ENCODE peak calls at places on chromosome 4, in ten cellular contexts. One of them, this sample, is unnamed.

GRCh38 chr4:125191252-125191651 is 123.5 kb upstream of the FAT4 start:
- DNase-seq in lower lobe of right lung: no peak
- DNase-seq in mesothelial cell of epicardium: no peak
- DNase-seq in Peyer's patch: no peak
- DNase-seq in GM20000: no peak
- DNase-seq in epithelial cell of esophagus: peak; percentile 81
- DNase-seq in nephron progenitor cell: no peak
- DNase-seq in neural progenitor cell: no peak
- DNase-seq in upper lobe of right lung: no peak
- DNase-seq in fibroblast of lung: peak; percentile 95
- DNase-seq in this sample: no peak

GRCh38 chr4:7968262-7968896 is 28.7 kb upstream of the AFAP1 start:
- DNase-seq in epithelial cell of esophagus: no peak
- DNase-seq in nephron progenitor cell: no peak
- DNase-seq in fibroblast of lung: no peak
- DNase-seq in lower lobe of right lung: no peak
- DNase-seq in Peyer's patch: no peak
- DNase-seq in GM20000: no peak
- DNase-seq in neural progenitor cell: no peak
- DNase-seq in upper lobe of right lung: no peak
- DNase-seq in mesothelial cell of epicardium: no peak
- DNase-seq in this sample: no peak

GRCh38 chr4:142351958-142352357 is 494.1 kb downstream of the INPP4B start:
- DNase-seq in neural progenitor cell: peak; percentile 71
- DNase-seq in GM20000: no peak
- DNase-seq in lower lobe of right lung: no peak
- DNase-seq in upper lobe of right lung: no peak
- DNase-seq in epithelial cell of esophagus: no peak
- DNase-seq in fibroblast of lung: no peak
- DNase-seq in nephron progenitor cell: no peak
- DNase-seq in mesothelial cell of epicardium: no peak
- DNase-seq in Peyer's patch: no peak
- DNase-seq in this sample: no peak

GRCh38 chr4:184807797-184808718 is 17.7 kb downstream of the ACSL1 start:
- DNase-seq in nephron progenitor cell: no peak
- DNase-seq in neural progenitor cell: peak; percentile 95
- DNase-seq in fibroblast of lung: peak; percentile 81
- DNase-seq in lower lobe of right lung: no peak
- DNase-seq in upper lobe of right lung: no peak
- DNase-seq in Peyer's patch: no peak
- DNase-seq in mesothelial cell of epicardium: no peak
- DNase-seq in epithelial cell of esophagus: peak; percentile 69
- DNase-seq in GM20000: no peak
- DNase-seq in this sample: no peak

GRCh38 chr4:87353592-87353991 is 30.9 kb upstream of the HSD17B13 start:
- DNase-seq in neural progenitor cell: peak; percentile 69
- DNase-seq in lower lobe of right lung: no peak
- DNase-seq in upper lobe of right lung: no peak
- DNase-seq in Peyer's patch: no peak
- DNase-seq in nephron progenitor cell: peak; percentile 30
- DNase-seq in GM20000: peak; percentile 58
- DNase-seq in mesothelial cell of epicardium: no peak
- DNase-seq in fibroblast of lung: peak; percentile 23
- DNase-seq in epithelial cell of esophagus: peak; percentile 69
- DNase-seq in this sample: no peak

GRCh38 chr4:71304289-71304850 is 34.5 kb upstream of the SLC4A4 start:
- DNase-seq in epithelial cell of esophagus: peak; percentile 24
- DNase-seq in Peyer's patch: no peak
- DNase-seq in fibroblast of lung: peak; percentile 35
- DNase-seq in nephron progenitor cell: no peak
- DNase-seq in lower lobe of right lung: no peak
- DNase-seq in GM20000: no peak
- DNase-seq in upper lobe of right lung: no peak
- DNase-seq in mesothelial cell of epicardium: no peak
- DNase-seq in neural progenitor cell: no peak
- DNase-seq in this sample: no peak

GRCh38 chr4:140233811-140234696 is 80.1 kb upstream of the MAML3 start:
- DNase-seq in GM20000: no peak
- DNase-seq in epithelial cell of esophagus: peak; percentile 35
- DNase-seq in upper lobe of right lung: no peak
- DNase-seq in mesothelial cell of epicardium: no peak
- DNase-seq in fibroblast of lung: peak; percentile 87
- DNase-seq in neural progenitor cell: no peak
- DNase-seq in nephron progenitor cell: no peak
- DNase-seq in Peyer's patch: no peak
- DNase-seq in lower lobe of right lung: no peak
- DNase-seq in this sample: no peak

GRCh38 chr4:34516524-34516923 is 1727.8 kb downstream of the ARAP2 start:
- DNase-seq in nephron progenitor cell: no peak
- DNase-seq in Peyer's patch: no peak
- DNase-seq in mesothelial cell of epicardium: no peak
- DNase-seq in upper lobe of right lung: no peak
- DNase-seq in lower lobe of right lung: no peak
- DNase-seq in epithelial cell of esophagus: no peak
- DNase-seq in GM20000: no peak
- DNase-seq in neural progenitor cell: no peak
- DNase-seq in fibroblast of lung: no peak
- DNase-seq in this sample: no peak

GRCh38 chr4:120703908-120704307 is 218.6 kb downstream of the PRDM5 start:
- DNase-seq in neural progenitor cell: no peak
- DNase-seq in Peyer's patch: no peak
- DNase-seq in upper lobe of right lung: no peak
- DNase-seq in epithelial cell of esophagus: no peak
- DNase-seq in fibroblast of lung: no peak
- DNase-seq in mesothelial cell of epicardium: no peak
- DNase-seq in GM20000: no peak
- DNase-seq in nephron progenitor cell: no peak
- DNase-seq in lower lobe of right lung: no peak
- DNase-seq in this sample: no peak

GRCh38 chr4:158172558-158173258 is at the start of gene GASK1B:
- DNase-seq in epithelial cell of esophagus: peak; percentile 69
- DNase-seq in Peyer's patch: no peak
- DNase-seq in neural progenitor cell: peak; percentile 49
- DNase-seq in mesothelial cell of epicardium: no peak
- DNase-seq in nephron progenitor cell: peak; percentile 30
- DNase-seq in fibroblast of lung: peak; percentile 86
- DNase-seq in upper lobe of right lung: no peak
- DNase-seq in lower lobe of right lung: no peak
- DNase-seq in GM20000: peak; percentile 39
- DNase-seq in this sample: no peak

GRCh38 chr4:173543266-173543665 is 13.2 kb upstream of the HAND2 start:
- DNase-seq in epithelial cell of esophagus: no peak
- DNase-seq in lower lobe of right lung: no peak
- DNase-seq in Peyer's patch: no peak
- DNase-seq in GM20000: no peak
- DNase-seq in upper lobe of right lung: no peak
- DNase-seq in fibroblast of lung: no peak
- DNase-seq in mesothelial cell of epicardium: no peak
- DNase-seq in neural progenitor cell: no peak
- DNase-seq in nephron progenitor cell: no peak
- DNase-seq in this sample: no peak

GRCh38 chr4:113878718-113879117 is 100.7 kb downstream of the ARSJ start:
- DNase-seq in epithelial cell of esophagus: no peak
- DNase-seq in neural progenitor cell: peak; percentile 83
- DNase-seq in mesothelial cell of epicardium: no peak
- DNase-seq in GM20000: no peak
- DNase-seq in upper lobe of right lung: no peak
- DNase-seq in nephron progenitor cell: peak; percentile 41
- DNase-seq in Peyer's patch: no peak
- DNase-seq in fibroblast of lung: peak; percentile 78
- DNase-seq in lower lobe of right lung: no peak
- DNase-seq in this sample: no peak

DNA sequence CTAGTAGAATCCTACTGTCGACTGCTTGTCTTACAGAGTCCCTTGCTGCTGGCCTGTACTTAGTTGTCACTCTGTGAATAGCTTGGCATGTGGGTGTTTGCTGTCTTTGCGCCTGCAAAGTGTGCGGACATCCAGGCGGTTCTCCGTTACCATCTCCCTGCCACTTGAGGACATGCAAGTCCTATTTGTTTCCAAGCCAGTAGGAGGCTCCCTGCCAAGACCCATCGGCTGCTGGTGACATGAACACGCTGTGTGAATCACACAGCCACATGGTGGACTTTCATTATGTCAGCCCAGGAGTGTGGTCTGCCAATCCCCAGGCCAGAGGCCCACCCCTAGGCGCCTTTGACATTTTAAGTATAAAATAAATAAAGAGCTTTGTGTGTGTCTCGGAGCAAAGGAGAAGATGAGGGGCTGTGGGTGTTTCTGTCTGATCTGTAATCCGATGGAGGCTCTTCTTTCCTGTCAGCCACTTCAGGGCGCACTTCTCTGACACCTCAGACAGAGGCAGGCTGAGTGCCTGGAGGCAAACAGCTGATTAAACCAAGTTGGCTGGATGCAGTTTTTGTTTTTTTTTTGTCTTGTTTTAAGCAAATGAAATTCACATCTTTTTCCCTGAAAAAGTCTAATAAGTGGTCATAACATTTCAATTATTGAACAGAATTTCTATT is 51.5 kb downstream of the ALPK1 start:
- DNase-seq in lower lobe of right lung: no peak
- DNase-seq in GM20000: no peak
- DNase-seq in Peyer's patch: no peak
- DNase-seq in epithelial cell of esophagus: peak; percentile 86
- DNase-seq in upper lobe of right lung: peak; percentile 63
- DNase-seq in neural progenitor cell: peak; percentile 81
- DNase-seq in nephron progenitor cell: peak; percentile 49
- DNase-seq in mesothelial cell of epicardium: no peak
- DNase-seq in fibroblast of lung: peak; percentile 67
- DNase-seq in this sample: no peak
- TF ChIP-seq CTCF in lower lobe of right lung: no peak
- TF ChIP-seq CTCF in GM20000: no peak
- TF ChIP-seq CTCF in Peyer's patch: no peak
- TF ChIP-seq CTCF in epithelial cell of esophagus: peak; percentile 64
- TF ChIP-seq CTCF in upper lobe of right lung: no peak
- TF ChIP-seq CTCF in neural progenitor cell: peak; percentile 57
- TF ChIP-seq CTCF in nephron progenitor cell: no peak
- TF ChIP-seq CTCF in mesothelial cell of epicardium: no peak
- TF ChIP-seq CTCF in fibroblast of lung: peak; percentile 26
- TF ChIP-seq CTCF in this sample: no peak

DNA sequence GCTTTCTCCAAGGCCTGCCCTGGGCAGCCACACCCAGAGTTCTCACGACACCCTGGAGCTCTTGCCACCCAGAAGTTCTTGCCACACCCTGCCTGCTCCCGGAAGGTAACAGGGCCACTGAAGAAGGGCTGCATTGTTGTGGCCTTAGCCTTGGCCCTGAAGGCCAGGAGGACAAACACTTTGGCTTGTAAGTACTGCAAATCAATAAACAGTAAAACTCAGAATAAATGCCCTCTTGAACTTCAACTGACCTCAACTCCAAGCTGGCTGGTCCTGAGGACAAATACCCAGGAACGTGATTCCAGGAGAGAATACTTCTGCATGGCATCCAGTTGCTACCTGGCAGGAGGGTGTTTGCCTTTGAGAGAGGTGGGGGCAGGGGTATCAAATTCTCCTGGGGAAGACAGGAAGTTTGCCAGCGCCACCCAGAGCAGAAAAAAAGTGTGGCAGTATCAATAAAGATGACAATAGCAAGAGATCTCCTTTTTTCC is 54.1 kb downstream of the TLR10 start:
- DNase-seq in neural progenitor cell: no peak
- DNase-seq in nephron progenitor cell: no peak
- DNase-seq in lower lobe of right lung: peak; percentile 78
- DNase-seq in GM20000: no peak
- DNase-seq in mesothelial cell of epicardium: no peak
- DNase-seq in Peyer's patch: no peak
- DNase-seq in upper lobe of right lung: peak; percentile 75
- DNase-seq in fibroblast of lung: no peak
- DNase-seq in epithelial cell of esophagus: peak; percentile 39
- DNase-seq in this sample: no peak
- TF ChIP-seq CTCF in neural progenitor cell: peak; percentile 19
- TF ChIP-seq CTCF in nephron progenitor cell: no peak
- TF ChIP-seq CTCF in lower lobe of right lung: peak; percentile 10
- TF ChIP-seq CTCF in GM20000: no peak
- TF ChIP-seq CTCF in mesothelial cell of epicardium: no peak
- TF ChIP-seq CTCF in Peyer's patch: no peak
- TF ChIP-seq CTCF in upper lobe of right lung: no peak
- TF ChIP-seq CTCF in fibroblast of lung: no peak
- TF ChIP-seq CTCF in epithelial cell of esophagus: peak; percentile 37
- TF ChIP-seq CTCF in this sample: no peak

GRCh38 chr4:128341634-128342033 is 54.0 kb upstream of the PGRMC2 start:
- DNase-seq in Peyer's patch: no peak
- DNase-seq in fibroblast of lung: no peak
- DNase-seq in epithelial cell of esophagus: no peak
- DNase-seq in upper lobe of right lung: no peak
- DNase-seq in lower lobe of right lung: no peak
- DNase-seq in nephron progenitor cell: no peak
- DNase-seq in mesothelial cell of epicardium: no peak
- DNase-seq in GM20000: no peak
- DNase-seq in neural progenitor cell: no peak
- DNase-seq in this sample: no peak
- TF ChIP-seq CTCF in Peyer's patch: no peak
- TF ChIP-seq CTCF in fibroblast of lung: no peak
- TF ChIP-seq CTCF in epithelial cell of esophagus: no peak
- TF ChIP-seq CTCF in upper lobe of right lung: no peak
- TF ChIP-seq CTCF in lower lobe of right lung: no peak
- TF ChIP-seq CTCF in nephron progenitor cell: no peak
- TF ChIP-seq CTCF in mesothelial cell of epicardium: no peak
- TF ChIP-seq CTCF in GM20000: no peak
- TF ChIP-seq CTCF in neural progenitor cell: peak; percentile 34
- TF ChIP-seq CTCF in this sample: no peak

GRCh38 chr4:82599336-82599735 is 37.5 kb upstream of the TMEM150C start:
- DNase-seq in nephron progenitor cell: no peak
- DNase-seq in GM20000: no peak
- DNase-seq in lower lobe of right lung: no peak
- DNase-seq in upper lobe of right lung: no peak
- DNase-seq in epithelial cell of esophagus: peak; percentile 15
- DNase-seq in Peyer's patch: no peak
- DNase-seq in fibroblast of lung: no peak
- DNase-seq in mesothelial cell of epicardium: no peak
- DNase-seq in neural progenitor cell: peak; percentile 32
- DNase-seq in this sample: no peak
- TF ChIP-seq CTCF in nephron progenitor cell: no peak
- TF ChIP-seq CTCF in GM20000: no peak
- TF ChIP-seq CTCF in lower lobe of right lung: no peak
- TF ChIP-seq CTCF in upper lobe of right lung: no peak
- TF ChIP-seq CTCF in epithelial cell of esophagus: no peak
- TF ChIP-seq CTCF in Peyer's patch: no peak
- TF ChIP-seq CTCF in fibroblast of lung: no peak
- TF ChIP-seq CTCF in mesothelial cell of epicardium: no peak
- TF ChIP-seq CTCF in neural progenitor cell: peak; percentile 39
- TF ChIP-seq CTCF in this sample: no peak